ENCODE peak calls at places on chromosomes 6 and 20, in four cellular contexts. B is mammary epithelial cell; Y is activated CD4-positive, alpha-beta T cell treated with anti-CD3 and anti-CD28 coated beads, Interleukin-2, amount 10 ng/mL, durations not matched to agents 7 days and 5 days; N is NCI-H1092. Z is an unnamed sample.
A peak's percentile ranks its signal among the peaks of the same experiment; 100 is the strongest.

GRCh38 chr20:36334281-36335075 is 28.3 kb downstream of the DLGAP4 start:
- DNase-seq in B (no peak), Y (no peak), N (no peak), Z (no peak)

GRCh38 chr6:27545271-27546046 is 72.6 kb upstream of the ZNF184 start:
- DNase-seq in B (peak; percentile 93), Y (no peak), N (no peak), Z (peak; percentile 84)

GRCh38 chr6:111745186-111745585 is 128.1 kb downstream of the FYN start:
- DNase-seq in B (no peak), Y (no peak), N (no peak), Z (no peak)

GRCh38 chr20:33475381-33476160 is 14.3 kb upstream of the CBFA2T2 start:
- DNase-seq in B (no peak), Y (no peak), N (peak; percentile 62), Z (no peak)

GRCh38 chr6:97292671-97293070 is 9.7 kb upstream of the MMS22L start:
- DNase-seq in B (no peak), Y (no peak), N (no peak), Z (no peak)

GRCh38 chr6:159951772-159952171 is 17.1 kb upstream of the IGF2R start:
- DNase-seq in B (no peak), Y (no peak), N (no peak), Z (no peak)

GRCh38 chr6:45689926-45690615 is 312.3 kb upstream of the SUPT3H start:
- DNase-seq in B (no peak), Y (no peak), N (no peak), Z (no peak)

GRCh38 chr6:108944707-108945685 is 96.8 kb downstream of the ARMC2 start:
- DNase-seq in B (peak; percentile 75), Y (no peak), N (no peak), Z (peak; percentile 68)

GRCh38 chr20:17712708-17713107 is 12.9 kb downstream of the BANF2 start:
- DNase-seq in B (no peak), Y (no peak), N (no peak), Z (no peak)

GRCh38 chr6:43714311-43715055 is 26.9 kb upstream of the MRPS18A start:
- DNase-seq in B (no peak), Y (no peak), N (no peak), Z (no peak)

GRCh38 chr6:143068001-143068400 is 7.3 kb downstream of the AIG1 start:
- DNase-seq in B (no peak), Y (no peak), N (no peak), Z (no peak)